ENCODE peak calls at places on chromosomes 3 and 15, in nine cellular contexts. P is AG08396; Q is IMR-90; B is nucleus accumbens; A is natural killer cell; V is stimulated activated CD8-positive, alpha-beta memory T cell treated with anti-CD3 and anti-CD28 coated beads, Interleukin-4, amount 100 ng/mL, for 24 hours; S is stimulated activated CD4-positive, alpha-beta T cell treated with anti-CD3 and anti-CD28 coated beads, Interleukin-12 subunit alpha, Interleukin-12 subunit beta, amount 100 ng/mL, for 48 hours; C is NCI-H1105; O is memory B cell. H is an unnamed sample.

GRCh38 chr3:116069024-116069423 is 376.3 kb downstream of the LSAMP start:
- DNase-seq in P (no peak), Q (no peak), B (no peak), A (no peak), V (no peak), S (no peak), C (no peak), O (no peak), H (no peak)

GRCh38 chr3:27451845-27452244 is 32.3 kb downstream of the SLC4A7 start:
- DNase-seq in P (no peak), Q (no peak), B (no peak), A (no peak), V (no peak), S (no peak), C (no peak), O (no peak), H (no peak)

GRCh38 chr3:10366681-10367101 is 45.8 kb upstream of the SEC13 start:
- DNase-seq in P (peak), Q (peak), B (no peak), A (no peak), V (peak), S (peak), C (no peak), O (no peak), H (peak)

GRCh38 chr3:197239857-197240256 is 58.6 kb downstream of the DLG1 start:
- DNase-seq in P (no peak), Q (no peak), B (no peak), A (no peak), V (no peak), S (no peak), C (no peak), O (no peak), H (no peak)

GRCh38 chr3:173725507-173725906 is 328.0 kb downstream of the NLGN1 start:
- DNase-seq in P (no peak), Q (peak), B (no peak), A (no peak), V (no peak), S (no peak), C (no peak), O (no peak), H (peak)

GRCh38 chr3:155411500-155412223 is 118.2 kb upstream of the STRIT1 start:
- DNase-seq in P (no peak), Q (no peak), B (no peak), A (no peak), V (no peak), S (no peak), C (no peak), O (no peak), H (peak)

GRCh38 chr3:178223876-178224275 is 312.4 kb upstream of the KCNMB2 start:
- DNase-seq in P (no peak), Q (peak), B (no peak), A (no peak), V (no peak), S (no peak), C (no peak), O (no peak), H (no peak)

GRCh38 chr15:82739086-82739485 is 29.4 kb upstream of the AP3B2 start:
- DNase-seq in P (no peak), Q (peak), B (no peak), A (no peak), V (no peak), S (no peak), C (no peak), O (no peak), H (peak)

GRCh38 chr3:22634450-22634849 is 568.7 kb upstream of the UBE2E2 start:
- DNase-seq in P (no peak), Q (no peak), B (no peak), A (no peak), V (no peak), S (no peak), C (no peak), O (no peak), H (no peak)

GRCh38 chr3:37580237-37580636 is 281.4 kb upstream of the CTDSPL start:
- DNase-seq in P (no peak), Q (no peak), B (no peak), A (no peak), V (no peak), S (no peak), C (no peak), O (no peak), H (no peak)

GRCh38 chr3:180229113-180229512 is 192.4 kb upstream of the PEX5L start:
- DNase-seq in P (no peak), Q (no peak), B (no peak), A (no peak), V (no peak), S (no peak), C (no peak), O (no peak), H (no peak)

GRCh38 chr3:133573054-133573628 is 345 bp upstream of the CDV3 start:
- DNase-seq in P (peak), Q (peak), B (no peak), A (peak), V (peak), S (peak), C (no peak), O (peak), H (peak)

GRCh38 chr3:159182961-159183360 is 381.1 kb downstream of the MFSD1 start:
- DNase-seq in P (no peak), Q (no peak), B (no peak), A (no peak), V (no peak), S (no peak), C (no peak), O (no peak), H (no peak)

GRCh38 chr3:73068419-73068818 is 7.0 kb downstream of the EBLN2 start:
- DNase-seq in P (no peak), Q (no peak), B (no peak), A (no peak), V (no peak), S (no peak), C (no peak), O (no peak), H (no peak)

GRCh38 chr15:40379853-40380252 is 2.7 kb upstream of the KNSTRN start:
- DNase-seq in P (peak), Q (peak), B (no peak), A (no peak), V (no peak), S (no peak), C (no peak), O (no peak), H (peak)

GRCh38 chr3:40771112-40771511 is 246.4 kb downstream of the ZNF621 start:
- DNase-seq in P (no peak), Q (no peak), B (no peak), A (no peak), V (no peak), S (no peak), C (no peak), O (no peak), H (no peak)

GRCh38 chr3:10192953-10193691 is 28.4 kb downstream of the IRAK2 start:
- DNase-seq in P (peak), Q (peak), B (no peak), A (peak), V (no peak), S (peak), C (no peak), O (peak), H (peak)

GRCh38 chr15:99443768-99444446 is 121.9 kb upstream of the MEF2A start:
- DNase-seq in P (no peak), Q (no peak), B (no peak), A (peak), V (no peak), S (no peak), C (no peak), O (no peak), H (no peak)

GRCh38 chr3:188365978-188366698 is 212.2 kb downstream of the LPP start:
- DNase-seq in P (no peak), Q (peak), B (no peak), A (no peak), V (no peak), S (no peak), C (no peak), O (no peak), H (peak)

GRCh38 chr3:30421261-30421660 is 185.1 kb upstream of the TGFBR2 start:
- DNase-seq in P (no peak), Q (peak), B (no peak), A (no peak), V (no peak), S (no peak), C (no peak), O (no peak), H (peak)

GRCh38 chr3:188941103-188941502 is 230.7 kb upstream of the TPRG1 start:
- DNase-seq in P (no peak), Q (no peak), B (no peak), A (no peak), V (no peak), S (no peak), C (no peak), O (peak), H (no peak)

GRCh38 chr15:92801774-92802464 is 98.2 kb upstream of the CHD2 start:
- DNase-seq in P (peak), Q (peak), B (no peak), A (no peak), V (no peak), S (no peak), C (no peak), O (no peak), H (peak)

GRCh38 chr3:159947220-159947619 is 41.4 kb upstream of the IL12A start:
- DNase-seq in P (peak), Q (peak), B (no peak), A (no peak), V (no peak), S (no peak), C (no peak), O (no peak), H (no peak)

GRCh38 chr3:37463163-37463562 is 288.8 kb upstream of the LRRFIP2 start:
- DNase-seq in P (no peak), Q (no peak), B (no peak), A (no peak), V (no peak), S (no peak), C (no peak), O (no peak), H (no peak)

GRCh38 chr3:187741403-187742350 is 3.6 kb downstream of the BCL6 start:
- DNase-seq in P (peak), Q (peak), B (peak), A (peak), V (peak), S (peak), C (peak), O (peak), H (peak)

GRCh38 chr3:137163241-137163916 is 205.6 kb downstream of the IL20RB start:
- DNase-seq in P (no peak), Q (no peak), B (no peak), A (no peak), V (no peak), S (no peak), C (no peak), O (no peak), H (no peak)

GRCh38 chr15:44094776-44095175 is 100.3 kb downstream of the FRMD5 start:
- DNase-seq in P (no peak), Q (no peak), B (no peak), A (no peak), V (no peak), S (no peak), C (no peak), O (no peak), H (no peak)

GRCh38 chr3:101809178-101810022 is 30.4 kb downstream of the NXPE3 start:
- DNase-seq in P (peak), Q (peak), B (no peak), A (no peak), V (no peak), S (no peak), C (no peak), O (peak), H (peak)

GRCh38 chr3:126845910-126846309 is 137.0 kb upstream of the PLXNA1 start:
- DNase-seq in P (no peak), Q (no peak), B (no peak), A (no peak), V (no peak), S (no peak), C (no peak), O (no peak), H (no peak)

GRCh38 chr3:150384517-150385212 is 23.4 kb upstream of the TSC22D2 start:
- DNase-seq in P (no peak), Q (peak), B (peak), A (peak), V (no peak), S (peak), C (no peak), O (peak), H (no peak)

GRCh38 chr3:59286791-59287531 is 237.1 kb upstream of the CFAP20DC start:
- DNase-seq in P (peak), Q (peak), B (no peak), A (no peak), V (no peak), S (peak), C (no peak), O (no peak), H (peak)

GRCh38 chr3:76824658-76825310 is 215.1 kb upstream of the ROBO2 start:
- DNase-seq in P (no peak), Q (no peak), B (no peak), A (no peak), V (no peak), S (no peak), C (no peak), O (no peak), H (no peak)

GRCh38 chr3:133954961-133955360 is 59.3 kb upstream of the RAB6B start:
- DNase-seq in P (no peak), Q (no peak), B (no peak), A (no peak), V (no peak), S (no peak), C (no peak), O (no peak), H (no peak)

GRCh38 chr3:66110840-66111239 is 72.1 kb upstream of the MAGI1 start:
- DNase-seq in P (no peak), Q (no peak), B (no peak), A (no peak), V (no peak), S (no peak), C (no peak), O (no peak), H (no peak)

GRCh38 chr3:72134989-72135451 is 350.1 kb upstream of the PROK2 start:
- DNase-seq in P (no peak), Q (no peak), B (no peak), A (no peak), V (no peak), S (peak), C (no peak), O (peak), H (no peak)

GRCh38 chr15:57005244-57005643 is 86.8 kb downstream of the TCF12 start:
- DNase-seq in P (no peak), Q (no peak), B (no peak), A (no peak), V (no peak), S (no peak), C (no peak), O (no peak), H (no peak)

GRCh38 chr3:150232992-150233451 is 175.1 kb upstream of the TSC22D2 start:
- DNase-seq in P (no peak), Q (peak), B (no peak), A (no peak), V (no peak), S (no peak), C (peak), O (no peak), H (peak)

GRCh38 chr3:189773056-189773455 is 141.9 kb downstream of the TP63 start:
- DNase-seq in P (peak), Q (peak), B (no peak), A (no peak), V (no peak), S (no peak), C (no peak), O (no peak), H (peak)

GRCh38 chr3:16300881-16301359 is 35.9 kb downstream of the OXNAD1 start:
- DNase-seq in P (no peak), Q (no peak), B (no peak), A (no peak), V (no peak), S (peak), C (no peak), O (no peak), H (no peak)

H was measured in PC-3.